ENCODE peak calls at places on chromosome 13, in five cellular contexts. Z, E, F, P and A are unnamed samples.

GRCh38 chr13:22103046-22103445 is 432.2 kb downstream of the FGF9 start:
- DNase-seq in Z (no peak), E (no peak), F (no peak), P (no peak), A (no peak)

GRCh38 chr13:106680796-106681482 is 113.0 kb upstream of the ARGLU1 start:
- DNase-seq in Z (no peak), E (no peak), F (no peak), P (no peak), A (no peak)

GRCh38 chr13:49667773-49668172 is 23.5 kb downstream of the EBPL start:
- DNase-seq in Z (peak), E (no peak), F (no peak), P (no peak), A (no peak)

GRCh38 chr13:97471721-97472120 is 37.8 kb downstream of the RAP2A start:
- DNase-seq in Z (no peak), E (no peak), F (no peak), P (no peak), A (no peak)

GRCh38 chr13:28542804-28543203 is 47.9 kb upstream of the FLT1 start:
- DNase-seq in Z (no peak), E (no peak), F (no peak), P (no peak), A (no peak)

GRCh38 chr13:26759156-26759906 is 1.3 kb downstream of the GPR12 start:
- DNase-seq in Z (no peak), E (no peak), F (no peak), P (no peak), A (no peak)

GRCh38 chr13:30565658-30566057 is 52.1 kb upstream of the USPL1 start:
- DNase-seq in Z (no peak), E (no peak), F (no peak), P (no peak), A (no peak)

GRCh38 chr13:19864018-19864338 is 529 bp upstream of the ZMYM5 start:
- DNase-seq in Z (peak), E (peak), F (peak), P (no peak), A (peak)

GRCh38 chr13:23696610-23697009 is 126.4 kb downstream of the TNFRSF19 start:
- DNase-seq in Z (no peak), E (no peak), F (no peak), P (no peak), A (peak)

GRCh38 chr13:28324181-28324789 is 170.6 kb downstream of the FLT1 start:
- DNase-seq in Z (peak), E (peak), F (no peak), P (peak), A (peak)

GRCh38 chr13:36774895-36775294 is 44.1 kb upstream of the RFXAP start:
- DNase-seq in Z (no peak), E (no peak), F (no peak), P (no peak), A (no peak)

GRCh38 chr13:50512602-50513527 is 330.6 kb downstream of the DLEU7 start:
- DNase-seq in Z (no peak), E (peak), F (no peak), P (no peak), A (no peak)

GRCh38 chr13:97108535-97108910 is 113.6 kb upstream of the MBNL2 start:
- DNase-seq in Z (peak), E (no peak), F (no peak), P (no peak), A (peak)

GRCh38 chr13:111566567-111566966 is 246.1 kb downstream of the TEX29 start:
- DNase-seq in Z (no peak), E (no peak), F (no peak), P (no peak), A (no peak)

GRCh38 chr13:57595775-57596174 is 35.8 kb upstream of the PCDH17 start:
- DNase-seq in Z (no peak), E (no peak), F (no peak), P (no peak), A (no peak)

GRCh38 chr13:33388254-33388998 is 102.9 kb upstream of the STARD13 start:
- DNase-seq in Z (peak), E (no peak), F (no peak), P (no peak), A (peak)

GRCh38 chr13:37403776-37404497 is 194.6 kb downstream of the POSTN start:
- DNase-seq in Z (no peak), E (no peak), F (no peak), P (no peak), A (no peak)

GRCh38 chr13:99916366-99917103 is 55.0 kb downstream of the ZIC5 start:
- DNase-seq in Z (peak), E (peak), F (no peak), P (peak), A (peak)

GRCh38 chr13:102599451-102600012 is 2.7 kb downstream of the TPP2 start:
- DNase-seq in Z (no peak), E (no peak), F (no peak), P (no peak), A (no peak)

GRCh38 chr13:79492313-79492798 is 11.4 kb downstream of the NDFIP2 start:
- DNase-seq in Z (peak), E (no peak), F (no peak), P (no peak), A (peak)

GRCh38 chr13:57030671-57031070 is 110.0 kb upstream of the PRR20A start:
- DNase-seq in Z (no peak), E (no peak), F (no peak), P (no peak), A (no peak)

GRCh38 chr13:74675185-74675584 is 541.0 kb upstream of the KLF12 start:
- DNase-seq in Z (peak), E (no peak), F (no peak), P (no peak), A (peak)

GRCh38 chr13:98923641-98924397 is 54.0 kb downstream of the DOCK9 start:
- DNase-seq in Z (no peak), E (no peak), F (no peak), P (no peak), A (no peak)

GRCh38 chr13:93818345-93818744 is 591.7 kb downstream of the GPC6 start:
- DNase-seq in Z (no peak), E (no peak), F (no peak), P (no peak), A (no peak)

GRCh38 chr13:99376132-99376531 is 68.9 kb upstream of the GPR183 start:
- DNase-seq in Z (no peak), E (peak), F (no peak), P (no peak), A (no peak)

GRCh38 chr13:98619556-98619955 is 42.6 kb upstream of the STK24 start:
- DNase-seq in Z (no peak), E (no peak), F (no peak), P (no peak), A (peak)

GRCh38 chr13:99955747-99956472 is 15.7 kb downstream of the ZIC5 start:
- DNase-seq in Z (no peak), E (no peak), F (no peak), P (no peak), A (no peak)

GRCh38 chr13:98155475-98156111 is 12.7 kb downstream of the FARP1 start:
- DNase-seq in Z (peak), E (no peak), F (no peak), P (no peak), A (no peak)

GRCh38 chr13:112725346-112726017 is 35.6 kb downstream of the ATP11A start:
- DNase-seq in Z (peak), E (no peak), F (peak), P (no peak), A (peak)

GRCh38 chr13:95535243-95535642 is 17.3 kb upstream of the CLDN10 start:
- DNase-seq in Z (peak), E (no peak), F (no peak), P (no peak), A (peak)

GRCh38 chr13:41111454-41111853 is 21.1 kb downstream of the KBTBD6 start:
- DNase-seq in Z (peak), E (no peak), F (no peak), P (no peak), A (no peak)